ENCODE peak calls at places on chromosomes 5 and 9, in nine cellular contexts. K is A172; I is B cell; O is GM20000; T is lung; Q is activated CD8-positive, alpha-beta memory T cell treated with anti-CD3 and anti-CD28 coated beads, Interleukin-2, amount 50 U/mL, for 4 hours; V is mucosa of gallbladder; L is EL; C is T follicular helper cell. N is an unnamed sample.

GRCh38 chr5:134494780-134495179 is 30.7 kb upstream of the JADE2 start:
- DNase-seq in K (no peak), I (no peak), O (no peak), T (no peak), Q (no peak), V (no peak), L (no peak), C (no peak), N (no peak)

GRCh38 chr5:133392448-133392847 is 219.9 kb downstream of the FSTL4 start:
- DNase-seq in K (no peak), I (no peak), O (no peak), T (no peak), Q (no peak), V (peak; percentile 7), L (no peak), C (no peak), N (no peak)

GRCh38 chr9:114551750-114552685 is 35.6 kb upstream of the ATP6V1G1 start:
- DNase-seq in K (peak; percentile 98), I (no peak), O (no peak), T (peak; percentile 32), Q (no peak), V (peak; percentile 20), L (peak; percentile 98), C (no peak), N (peak; percentile 8)

GRCh38 chr5:42801516-42802166 is 10.1 kb downstream of the SELENOP start:
- DNase-seq in K (no peak), I (no peak), O (no peak), T (no peak), Q (no peak), V (no peak), L (no peak), C (no peak), N (no peak)

GRCh38 chr9:71628247-71628646 is 140.1 kb downstream of the CEMIP2 start:
- DNase-seq in K (no peak), I (peak; percentile 23), O (no peak), T (no peak), Q (no peak), V (no peak), L (peak; percentile 16), C (no peak), N (no peak)

GRCh38 chr9:136695955-136696354 is 8.7 kb upstream of the AGPAT2 start:
- DNase-seq in K (no peak), I (no peak), O (no peak), T (no peak), Q (no peak), V (no peak), L (no peak), C (no peak), N (peak; percentile 67)

GRCh38 chr5:79849061-79849460 is 142.0 kb downstream of the MTX3 start:
- DNase-seq in K (no peak), I (no peak), O (no peak), T (no peak), Q (no peak), V (no peak), L (no peak), C (no peak), N (no peak)

GRCh38 chr5:27472000-27472763 is 433.8 kb upstream of the CDH9 start:
- DNase-seq in K (peak; percentile 52), I (no peak), O (peak; percentile 42), T (no peak), Q (no peak), V (no peak), L (peak; percentile 8), C (no peak), N (no peak)

GRCh38 chr5:39420482-39421145 is 4.2 kb downstream of the DAB2 start:
- DNase-seq in K (peak; percentile 94), I (no peak), O (no peak), T (peak; percentile 72), Q (no peak), V (peak; percentile 55), L (peak; percentile 95), C (no peak), N (peak; percentile 55)

GRCh38 chr5:17990168-17990567 is 355.9 kb downstream of the TAF11L14 start:
- DNase-seq in K (no peak), I (no peak), O (no peak), T (no peak), Q (no peak), V (no peak), L (no peak), C (no peak), N (no peak)

GRCh38 chr9:16030513-16031185 is 477.8 kb downstream of the CCDC171 start:
- DNase-seq in K (peak; percentile 99), I (no peak), O (peak; percentile 27), T (no peak), Q (no peak), V (no peak), L (peak; percentile 98), C (no peak), N (no peak)

GRCh38 chr9:4798281-4798680 is 5.5 kb downstream of the RCL1 start:
- DNase-seq in K (no peak), I (no peak), O (no peak), T (no peak), Q (no peak), V (no peak), L (no peak), C (no peak), N (no peak)

GRCh38 chr5:143094087-143094511 is 309.4 kb downstream of the NR3C1 start:
- DNase-seq in K (no peak), I (peak; percentile 14), O (no peak), T (no peak), Q (peak; percentile 37), V (no peak), L (peak; percentile 59), C (no peak), N (no peak)

GRCh38 chr9:117737721-117738226 is 33.6 kb downstream of the TLR4 start:
- DNase-seq in K (no peak), I (no peak), O (no peak), T (no peak), Q (no peak), V (no peak), L (no peak), C (no peak), N (no peak)

GRCh38 chr9:87620727-87621322 is 105.1 kb upstream of the CTSL start:
- DNase-seq in K (no peak), I (no peak), O (no peak), T (no peak), Q (no peak), V (no peak), L (no peak), C (no peak), N (no peak)

GRCh38 chr5:117892360-117892759 is 1096.0 kb downstream of the DTWD2 start:
- DNase-seq in K (no peak), I (no peak), O (no peak), T (no peak), Q (no peak), V (no peak), L (no peak), C (no peak), N (no peak)

GRCh38 chr5:1304059-1304458 is 9.2 kb upstream of the TERT start:
- DNase-seq in K (no peak), I (no peak), O (no peak), T (no peak), Q (no peak), V (no peak), L (no peak), C (no peak), N (no peak)

GRCh38 chr5:27594141-27594540 is 555.8 kb upstream of the CDH9 start:
- DNase-seq in K (no peak), I (no peak), O (no peak), T (no peak), Q (no peak), V (no peak), L (no peak), C (no peak), N (no peak)

GRCh38 chr9:71223953-71224538 is 102.6 kb upstream of the TRPM3 start:
- DNase-seq in K (no peak), I (no peak), O (no peak), T (no peak), Q (no peak), V (no peak), L (no peak), C (no peak), N (no peak)

N was measured in left colon.